ENCODE peak calls at places on chromosomes 11 and 22, in nine cellular contexts. G is RWPE1; A is cardiac fibroblast; Q is CD4-positive, alpha-beta T cell; M is astrocyte of the cerebellum; E is fibroblast of mammary gland; Y is B cell; I is mucosa of descending colon; P is psoas muscle. F is an unnamed sample.

GRCh38 chr11:119023741-119024140 is 5.2 kb downstream of the TRAPPC4 start:
- DNase-seq in M (no peak), Y (no peak), A (peak), I (no peak), E (no peak), P (no peak), Q (no peak), G (no peak), F (no peak)

GRCh38 chr11:4068962-4069361 is 25.6 kb upstream of the RRM1 start:
- DNase-seq in G (no peak), Q (no peak), E (no peak), A (peak), M (no peak), I (no peak), P (no peak), Y (no peak), F (no peak)

GRCh38 chr11:2803186-2804057 is 82.2 kb downstream of the CDKN1C start:
- DNase-seq in P (peak), Y (no peak), M (no peak), E (no peak), Q (no peak), G (no peak), A (no peak), I (peak), F (peak)

GRCh38 chr11:2468363-2469240 is 23.8 kb downstream of the KCNQ1 start:
- DNase-seq in P (no peak), G (no peak), A (no peak), Q (no peak), E (no peak), I (no peak), M (no peak), Y (no peak), F (no peak)

GRCh38 chr11:96376796-96377195 is 12.9 kb downstream of the CCDC82 start:
- DNase-seq in E (no peak), I (no peak), Q (no peak), A (no peak), Y (no peak), P (no peak), G (no peak), M (no peak), F (no peak)

GRCh38 chr22:20431520-20432237 is 5.9 kb downstream of the SCARF2 start:
- DNase-seq in E (no peak), Q (no peak), I (peak), M (no peak), G (no peak), P (peak), A (no peak), Y (no peak), F (no peak)

GRCh38 chr11:74636633-74637184 is 44.3 kb downstream of the POLD3 start:
- DNase-seq in Y (no peak), A (peak), I (no peak), P (no peak), Q (no peak), G (peak), E (peak), M (peak), F (peak)

GRCh38 chr11:14638561-14638960 is 5.0 kb upstream of the PDE3B start:
- DNase-seq in P (no peak), E (no peak), I (no peak), Y (no peak), Q (no peak), G (no peak), M (no peak), A (peak), F (peak)

GRCh38 chr22:36144886-36145541 is 15.5 kb downstream of the APOL3 start:
- DNase-seq in E (peak), I (no peak), M (peak), A (peak), Q (no peak), G (peak), P (peak), Y (peak), F (peak)

GRCh38 chr11:47052165-47052564 is 115.6 kb downstream of the CSTPP1 start:
- DNase-seq in I (no peak), Y (no peak), M (no peak), G (no peak), A (no peak), E (no peak), P (no peak), Q (no peak), F (no peak)

GRCh38 chr11:47047972-47048371 is 111.4 kb downstream of the CSTPP1 start:
- DNase-seq in M (no peak), Y (no peak), G (no peak), P (no peak), Q (no peak), E (no peak), A (no peak), I (no peak), F (no peak)

GRCh38 chr11:47051217-47051616 is 114.7 kb downstream of the CSTPP1 start:
- DNase-seq in A (peak), P (no peak), Q (no peak), I (no peak), M (peak), Y (no peak), E (peak), G (no peak), F (peak)

GRCh38 chr11:47052576-47052975 is 116.0 kb downstream of the CSTPP1 start:
- DNase-seq in Y (no peak), I (no peak), G (no peak), Q (no peak), E (no peak), P (no peak), A (no peak), M (no peak), F (no peak)

GRCh38 chr11:47050284-47050683 is 113.7 kb downstream of the CSTPP1 start:
- DNase-seq in P (no peak), M (no peak), E (no peak), G (no peak), A (no peak), I (no peak), Q (no peak), Y (no peak), F (no peak)
- TF ChIP-seq CTCF in P (no peak), M (no peak), E (no peak), G (no peak), A (no peak), I (no peak), Q (no peak), Y (no peak), F (no peak)

GRCh38 chr22:49820984-49821383 is 6.7 kb downstream of the BRD1 start:
- DNase-seq in Y (no peak), I (no peak), M (no peak), E (peak), P (no peak), G (no peak), Q (no peak), A (no peak), F (no peak)

GRCh38 chr22:49825436-49825835 is 2.2 kb downstream of the BRD1 start:
- DNase-seq in P (peak), M (no peak), I (no peak), Q (no peak), E (peak), A (peak), G (no peak), Y (no peak), F (peak)

GRCh38 chr22:49824185-49824925 is 3.3 kb downstream of the BRD1 start:
- DNase-seq in Q (no peak), M (no peak), P (peak), Y (no peak), I (no peak), A (no peak), G (no peak), E (no peak), F (no peak)

GRCh38 chr22:49824936-49825335 is 2.7 kb downstream of the BRD1 start:
- DNase-seq in M (no peak), I (no peak), A (no peak), E (no peak), P (peak), G (no peak), Y (no peak), Q (no peak), F (no peak)

GRCh38 chr22:49823289-49824045 is 4.2 kb downstream of the BRD1 start:
- DNase-seq in I (no peak), M (no peak), P (peak), Y (no peak), A (no peak), G (no peak), Q (no peak), E (no peak), F (no peak)
- TF ChIP-seq CTCF in I (no peak), M (no peak), P (no peak), Y (no peak), A (no peak), G (no peak), Q (no peak), E (no peak), F (no peak)

GRCh38 chr11:21520244-21520643 is 672.6 kb upstream of the ANO5 start:
- DNase-seq in Q (no peak), Y (no peak), A (no peak), M (no peak), I (no peak), P (no peak), G (no peak), E (no peak), F (no peak)

GRCh38 chr11:21511835-21512440 is 680.9 kb upstream of the ANO5 start:
- DNase-seq in A (peak), P (peak), Q (no peak), G (peak), I (peak), E (peak), M (peak), Y (peak), F (peak)

GRCh38 chr11:21514298-21514697 is 678.6 kb upstream of the ANO5 start:
- DNase-seq in P (no peak), E (no peak), M (no peak), I (no peak), Q (no peak), A (no peak), Y (no peak), G (no peak), F (no peak)
- TF ChIP-seq CTCF in P (peak), E (no peak), M (peak), I (no peak), Q (no peak), A (no peak), Y (no peak), G (peak), F (no peak)

GRCh38 chr11:94151311-94151710 is 22.7 kb downstream of the PANX1 start:
- DNase-seq in Q (no peak), M (no peak), A (no peak), E (peak), P (no peak), G (no peak), Y (no peak), I (no peak), F (no peak)

GRCh38 chr11:94152678-94153065 is 24.0 kb downstream of the PANX1 start:
- DNase-seq in P (no peak), M (no peak), A (no peak), Q (no peak), Y (no peak), G (no peak), I (no peak), E (no peak), F (no peak)

GRCh38 chr11:94153320-94153719 is 24.7 kb downstream of the PANX1 start:
- DNase-seq in Q (no peak), M (no peak), I (no peak), A (no peak), Y (no peak), P (no peak), E (no peak), G (no peak), F (no peak)

GRCh38 chr11:94150704-94151103 is 22.1 kb downstream of the PANX1 start:
- DNase-seq in M (no peak), G (no peak), P (no peak), I (no peak), Q (no peak), Y (no peak), A (no peak), E (no peak), F (no peak)

GRCh38 chr11:94151903-94152677 is 23.4 kb downstream of the PANX1 start:
- DNase-seq in P (peak), G (peak), E (peak), A (peak), M (no peak), Q (no peak), I (no peak), Y (no peak), F (peak)
- TF ChIP-seq CTCF in P (no peak), G (no peak), E (no peak), A (no peak), M (no peak), Q (no peak), I (no peak), Y (no peak), F (no peak)

GRCh38 chr11:77071671-77072605 is 5.2 kb downstream of the CAPN5 start:
- DNase-seq in P (no peak), A (peak), M (no peak), E (peak), G (no peak), Q (no peak), Y (no peak), I (no peak), F (no peak)

GRCh38 chr11:77074626-77075221 is 8.0 kb downstream of the CAPN5 start:
- DNase-seq in A (no peak), I (no peak), M (no peak), G (no peak), E (no peak), Y (no peak), P (no peak), Q (no peak), F (no peak)

GRCh38 chr11:77072851-77073327 is 6.1 kb downstream of the CAPN5 start:
- DNase-seq in M (no peak), E (no peak), Q (no peak), G (no peak), A (no peak), Y (no peak), P (no peak), I (no peak), F (no peak)

GRCh38 chr11:77074205-77074604 is 7.4 kb downstream of the CAPN5 start:
- DNase-seq in A (no peak), I (peak), G (no peak), Q (no peak), P (no peak), E (no peak), M (no peak), Y (no peak), F (no peak)

DNA sequence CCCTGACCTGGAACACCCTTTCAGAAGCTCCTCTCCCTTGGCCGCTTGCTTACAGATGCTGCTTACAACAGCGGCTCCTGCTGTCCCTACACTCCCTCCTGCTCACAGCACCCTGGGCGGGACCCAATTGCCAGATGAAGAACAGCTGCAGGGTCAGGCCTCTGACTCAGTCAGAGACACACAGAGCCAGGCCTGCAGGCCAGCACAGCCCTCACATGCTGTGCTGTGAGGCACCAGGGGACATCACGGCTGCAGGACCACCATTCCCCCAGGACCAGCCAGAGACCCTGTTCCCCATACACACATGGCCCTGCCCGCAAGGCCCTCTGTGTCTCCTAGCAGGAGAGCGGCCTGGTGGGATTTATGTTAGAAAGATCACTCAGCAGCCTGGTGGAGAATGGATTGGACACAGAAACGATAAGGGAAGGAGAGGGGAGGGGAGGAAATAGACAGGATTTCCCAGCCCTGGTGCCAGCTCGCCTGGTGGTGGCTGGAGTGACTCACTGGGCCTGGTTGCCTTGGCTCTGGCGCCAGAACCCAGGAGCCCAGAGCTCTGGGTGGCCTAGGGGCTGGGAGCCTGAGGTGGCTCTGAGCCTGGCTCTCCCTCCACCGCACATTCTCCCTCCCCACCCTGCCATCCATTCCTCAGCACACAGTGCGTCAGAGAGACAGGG is 6.7 kb downstream of the CAPN5 start:
- DNase-seq in M (peak), Q (no peak), Y (no peak), P (peak), I (peak), A (peak), G (peak), E (peak), F (peak)
- TF ChIP-seq CTCF in M (peak), Q (no peak), Y (no peak), P (peak), I (peak), A (peak), G (no peak), E (peak), F (peak)

GRCh38 chr11:64844330-64845124 is at the start of gene CDC42BPG:
- DNase-seq in G (peak), A (peak), M (no peak), E (peak), I (peak), P (peak), Y (peak), Q (peak), F (peak)
- TF ChIP-seq CTCF in G (peak), A (peak), M (peak), E (peak), I (peak), P (peak), Y (peak), Q (peak), F (peak)

GRCh38 chr11:115984228-115984627 is 480.0 kb upstream of the CADM1 start:
- DNase-seq in G (no peak), I (no peak), M (no peak), Y (no peak), Q (no peak), P (no peak), E (no peak), A (no peak), F (no peak)

GRCh38 chr11:115980336-115980735 is 476.1 kb upstream of the CADM1 start:
- DNase-seq in M (no peak), Y (no peak), I (no peak), P (no peak), A (no peak), E (no peak), G (no peak), Q (no peak), F (no peak)

GRCh38 chr11:115980747-115981475 is 476.7 kb upstream of the CADM1 start:
- DNase-seq in M (no peak), G (no peak), Q (no peak), I (no peak), A (no peak), Y (no peak), P (no peak), E (no peak), F (no peak)

GRCh38 chr11:115981814-115982471 is 477.7 kb upstream of the CADM1 start:
- DNase-seq in E (no peak), M (no peak), I (no peak), Y (no peak), P (no peak), G (no peak), Q (no peak), A (no peak), F (no peak)

GRCh38 chr11:115982666-115983065 is 478.5 kb upstream of the CADM1 start:
- DNase-seq in P (peak), Y (no peak), I (no peak), A (no peak), Q (no peak), M (no peak), G (no peak), E (no peak), F (no peak)
- TF ChIP-seq CTCF in P (no peak), Y (no peak), I (no peak), A (no peak), Q (no peak), M (no peak), G (no peak), E (no peak), F (no peak)

GRCh38 chr22:19038164-19038546 is 84.1 kb downstream of the DGCR2 start:
- DNase-seq in Y (no peak), P (no peak), E (no peak), M (no peak), Q (no peak), A (no peak), G (no peak), I (no peak), F (no peak)

GRCh38 chr22:19037282-19038163 is 84.7 kb downstream of the DGCR2 start:
- DNase-seq in G (no peak), Q (no peak), I (no peak), P (no peak), E (no peak), M (no peak), Y (no peak), A (no peak), F (no peak)

GRCh38 chr22:19035474-19036228 is 86.6 kb downstream of the DGCR2 start:
- DNase-seq in M (no peak), I (no peak), A (no peak), P (no peak), G (no peak), Q (no peak), E (no peak), Y (no peak), F (no peak)

GRCh38 chr22:19036229-19036522 is 86.0 kb downstream of the DGCR2 start:
- DNase-seq in G (no peak), Y (no peak), M (no peak), A (no peak), E (no peak), P (no peak), Q (no peak), I (no peak), F (no peak)

GRCh38 chr22:19036523-19037273 is 85.5 kb downstream of the DGCR2 start:
- DNase-seq in G (no peak), M (no peak), Y (no peak), E (peak), I (no peak), A (peak), P (no peak), Q (no peak), F (no peak)
- TF ChIP-seq CTCF in G (peak), M (no peak), Y (no peak), E (no peak), I (no peak), A (peak), P (no peak), Q (no peak), F (peak)

F was measured in MCF 10A.